ENCODE peak calls at places on chromosomes 12 and 14, in five cellular contexts. Q, C, E, Y and T are unnamed samples.

GRCh38 chr12:95548056-95548538 is 3.2 kb downstream of the USP44 start:
- DNase-seq in Q (peak; percentile 84), C (peak; percentile 9), E (no peak), Y (no peak), T (no peak)

GRCh38 chr14:105899657-105900397 is 373.4 kb downstream of the TMEM121 start:
- DNase-seq in Q (no peak), C (no peak), E (no peak), Y (no peak), T (no peak)

GRCh38 chr14:34766060-34766459 is 51.7 kb upstream of the CFL2 start:
- DNase-seq in Q (no peak), C (no peak), E (no peak), Y (no peak), T (no peak)

GRCh38 chr12:88627501-88627900 is 47.2 kb upstream of the KITLG start:
- DNase-seq in Q (no peak), C (peak; percentile 29), E (no peak), Y (no peak), T (no peak)

GRCh38 chr12:43789941-43790340 is 16.2 kb downstream of the TWF1 start:
- DNase-seq in Q (no peak), C (peak; percentile 39), E (no peak), Y (no peak), T (no peak)

GRCh38 chr14:75206190-75206589 is 29.8 kb upstream of the TMED10 start:
- DNase-seq in Q (no peak), C (no peak), E (no peak), Y (no peak), T (no peak)

GRCh38 chr14:94728950-94729349 is 41.0 kb downstream of the GSC start:
- DNase-seq in Q (peak; percentile 67), C (no peak), E (no peak), Y (no peak), T (no peak)

GRCh38 chr12:28750946-28751714 is 397.9 kb upstream of the FAR2 start:
- DNase-seq in Q (no peak), C (no peak), E (no peak), Y (no peak), T (no peak)

GRCh38 chr14:77498984-77499527 is 440 bp upstream of the ISM2 start:
- DNase-seq in Q (peak; percentile 71), C (no peak), E (no peak), Y (no peak), T (no peak)

GRCh38 chr14:99946652-99947489 is 118.4 kb upstream of the EVL start:
- DNase-seq in Q (peak; percentile 68), C (peak; percentile 18), E (no peak), Y (no peak), T (peak; percentile 15)

GRCh38 chr14:32006267-32007110 is 70.6 kb upstream of the ARHGAP5 start:
- DNase-seq in Q (no peak), C (peak; percentile 27), E (peak; percentile 17), Y (no peak), T (no peak)

GRCh38 chr14:78737606-78738005 is 567.4 kb downstream of the NRXN3 start:
- DNase-seq in Q (no peak), C (no peak), E (no peak), Y (no peak), T (no peak)

GRCh38 chr14:67056684-67057083 is 132.6 kb upstream of the GARIN2 start:
- DNase-seq in Q (no peak), C (no peak), E (no peak), Y (no peak), T (no peak)

GRCh38 chr12:14845350-14845750 is 2.0 kb upstream of the ART4 start:
- DNase-seq in Q (no peak), C (peak; percentile 80), E (no peak), Y (peak; percentile 65), T (peak; percentile 12)

GRCh38 chr14:101713641-101714349 is 47.7 kb upstream of the PPP2R5C start:
- DNase-seq in Q (peak; percentile 10), C (no peak), E (no peak), Y (no peak), T (no peak)

GRCh38 chr12:55720894-55721444 is 776 bp downstream of the RDH5 start:
- DNase-seq in Q (peak; percentile 65), C (peak; percentile 91), E (no peak), Y (peak; percentile 76), T (peak; percentile 53)

GRCh38 chr12:113232787-113233585 is 11.7 kb downstream of the TPCN1 start:
- DNase-seq in Q (no peak), C (no peak), E (no peak), Y (no peak), T (peak; percentile 68)

GRCh38 chr12:96020314-96021003 is 14.9 kb downstream of the LTA4H start:
- DNase-seq in Q (no peak), C (no peak), E (no peak), Y (no peak), T (no peak)

GRCh38 chr14:81401420-81402122 is 1.4 kb upstream of the STON2 start:
- DNase-seq in Q (no peak), C (peak; percentile 88), E (no peak), Y (peak; percentile 35), T (no peak)

GRCh38 chr14:100827140-100827517 is 1.2 kb downstream of the MEG3 start:
- DNase-seq in Q (no peak), C (peak; percentile 39), E (no peak), Y (no peak), T (no peak)

GRCh38 chr14:50407089-50407813 is 10.6 kb upstream of the CDKL1 start:
- DNase-seq in Q (no peak), C (peak; percentile 54), E (no peak), Y (no peak), T (no peak)

GRCh38 chr14:55580401-55581010 is 499 bp downstream of the KTN1 start:
- DNase-seq in Q (peak; percentile 79), C (peak; percentile 30), E (no peak), Y (no peak), T (peak; percentile 57)

GRCh38 chr12:112599871-112600270 is 181.1 kb downstream of the PTPN11 start:
- DNase-seq in Q (no peak), C (peak; percentile 63), E (no peak), Y (no peak), T (no peak)

GRCh38 chr12:31362759-31363415 is 36.9 kb upstream of the SINHCAF start:
- DNase-seq in Q (peak; percentile 77), C (no peak), E (no peak), Y (no peak), T (peak; percentile 3)

GRCh38 chr14:52067873-52068740 is 752 bp downstream of the NID2 start:
- DNase-seq in Q (peak; percentile 72), C (peak; percentile 60), E (no peak), Y (no peak), T (no peak)

GRCh38 chr12:76020731-76021672 is 10.6 kb downstream of the PHLDA1 start:
- DNase-seq in Q (no peak), C (peak; percentile 96), E (no peak), Y (peak; percentile 98), T (no peak)

GRCh38 chr12:53701518-53702264 is 25.6 kb downstream of the CALCOCO1 start:
- DNase-seq in Q (peak; percentile 92), C (peak; percentile 83), E (peak; percentile 77), Y (peak; percentile 77), T (peak; percentile 73)

GRCh38 chr14:95891742-95892141 is 15.1 kb downstream of the TUNAR start:
- DNase-seq in Q (no peak), C (no peak), E (no peak), Y (no peak), T (no peak)